ENCODE peak calls at places on chromosomes 16 and 17, in ten cellular contexts. One of them, this sample, is unnamed.
A peak's percentile ranks its signal among the peaks of the same experiment; 100 is the strongest.

GRCh38 chr16:2518823-2519710 is 1.1 kb upstream of the AMDHD2 start:
- DNase-seq in colonic mucosa: no peak
- DNase-seq in left ventricle myocardium inferior: no peak
- DNase-seq in tibial nerve: no peak
- DNase-seq in OCI-LY7: no peak
- DNase-seq in right atrium auricular region: no peak
- DNase-seq in mammary epithelial cell: no peak
- DNase-seq in body of pancreas: no peak
- DNase-seq in foreskin keratinocyte: no peak
- DNase-seq in CD8-positive, alpha-beta T cell: no peak
- DNase-seq in this sample: no peak

GRCh38 chr16:66416981-66417700 is 10.0 kb upstream of the BEAN1 start:
- DNase-seq in colonic mucosa: peak; percentile 12
- DNase-seq in left ventricle myocardium inferior: no peak
- DNase-seq in tibial nerve: no peak
- DNase-seq in OCI-LY7: no peak
- DNase-seq in right atrium auricular region: no peak
- DNase-seq in mammary epithelial cell: peak; percentile 75
- DNase-seq in body of pancreas: no peak
- DNase-seq in foreskin keratinocyte: peak; percentile 79
- DNase-seq in CD8-positive, alpha-beta T cell: no peak
- DNase-seq in this sample: no peak

GRCh38 chr17:40342575-40343058 is 21.9 kb downstream of the GJD3 start:
- DNase-seq in colonic mucosa: peak; percentile 56
- DNase-seq in left ventricle myocardium inferior: no peak
- DNase-seq in tibial nerve: no peak
- DNase-seq in OCI-LY7: no peak
- DNase-seq in right atrium auricular region: no peak
- DNase-seq in mammary epithelial cell: no peak
- DNase-seq in body of pancreas: no peak
- DNase-seq in foreskin keratinocyte: no peak
- DNase-seq in CD8-positive, alpha-beta T cell: peak; percentile 13
- DNase-seq in this sample: no peak

GRCh38 chr16:55552621-55553020 is 13.9 kb upstream of the CAPNS2 start:
- DNase-seq in colonic mucosa: no peak
- DNase-seq in left ventricle myocardium inferior: no peak
- DNase-seq in tibial nerve: no peak
- DNase-seq in OCI-LY7: no peak
- DNase-seq in right atrium auricular region: no peak
- DNase-seq in mammary epithelial cell: peak; percentile 86
- DNase-seq in body of pancreas: no peak
- DNase-seq in foreskin keratinocyte: peak; percentile 92
- DNase-seq in CD8-positive, alpha-beta T cell: no peak
- DNase-seq in this sample: no peak

GRCh38 chr16:5615868-5616642 is 518.5 kb upstream of the EEF2KMT start:
- DNase-seq in colonic mucosa: peak; percentile 59
- DNase-seq in left ventricle myocardium inferior: peak; percentile 25
- DNase-seq in tibial nerve: peak; percentile 18
- DNase-seq in OCI-LY7: peak; percentile 63
- DNase-seq in right atrium auricular region: peak; percentile 60
- DNase-seq in mammary epithelial cell: no peak
- DNase-seq in body of pancreas: peak; percentile 44
- DNase-seq in foreskin keratinocyte: no peak
- DNase-seq in CD8-positive, alpha-beta T cell: no peak
- DNase-seq in this sample: peak; percentile 77

GRCh38 chr17:47279062-47279801 is 25.6 kb downstream of the ITGB3 start:
- DNase-seq in colonic mucosa: no peak
- DNase-seq in left ventricle myocardium inferior: peak; percentile 66
- DNase-seq in tibial nerve: peak; percentile 62
- DNase-seq in OCI-LY7: peak; percentile 77
- DNase-seq in right atrium auricular region: peak; percentile 86
- DNase-seq in mammary epithelial cell: peak; percentile 99
- DNase-seq in body of pancreas: peak; percentile 39
- DNase-seq in foreskin keratinocyte: peak; percentile 85
- DNase-seq in CD8-positive, alpha-beta T cell: no peak
- DNase-seq in this sample: no peak

GRCh38 chr16:50519001-50519400 is 29.2 kb upstream of the NKD1 start:
- DNase-seq in colonic mucosa: no peak
- DNase-seq in left ventricle myocardium inferior: no peak
- DNase-seq in tibial nerve: no peak
- DNase-seq in OCI-LY7: no peak
- DNase-seq in right atrium auricular region: no peak
- DNase-seq in mammary epithelial cell: no peak
- DNase-seq in body of pancreas: no peak
- DNase-seq in foreskin keratinocyte: no peak
- DNase-seq in CD8-positive, alpha-beta T cell: no peak
- DNase-seq in this sample: no peak

GRCh38 chr17:66634193-66634592 is 200.7 kb upstream of the CACNG5 start:
- DNase-seq in colonic mucosa: no peak
- DNase-seq in left ventricle myocardium inferior: no peak
- DNase-seq in tibial nerve: no peak
- DNase-seq in OCI-LY7: no peak
- DNase-seq in right atrium auricular region: no peak
- DNase-seq in mammary epithelial cell: no peak
- DNase-seq in body of pancreas: no peak
- DNase-seq in foreskin keratinocyte: no peak
- DNase-seq in CD8-positive, alpha-beta T cell: no peak
- DNase-seq in this sample: no peak

GRCh38 chr17:28384281-28385036 is 13.0 kb downstream of the SARM1 start:
- DNase-seq in colonic mucosa: peak; percentile 84
- DNase-seq in left ventricle myocardium inferior: peak; percentile 49
- DNase-seq in tibial nerve: no peak
- DNase-seq in OCI-LY7: no peak
- DNase-seq in right atrium auricular region: no peak
- DNase-seq in mammary epithelial cell: no peak
- DNase-seq in body of pancreas: peak; percentile 93
- DNase-seq in foreskin keratinocyte: no peak
- DNase-seq in CD8-positive, alpha-beta T cell: peak; percentile 66
- DNase-seq in this sample: no peak

GRCh38 chr16:88380619-88381018 is 2.1 kb upstream of the ZNF469 start:
- DNase-seq in colonic mucosa: no peak
- DNase-seq in left ventricle myocardium inferior: no peak
- DNase-seq in tibial nerve: no peak
- DNase-seq in OCI-LY7: no peak
- DNase-seq in right atrium auricular region: no peak
- DNase-seq in mammary epithelial cell: no peak
- DNase-seq in body of pancreas: no peak
- DNase-seq in foreskin keratinocyte: no peak
- DNase-seq in CD8-positive, alpha-beta T cell: no peak
- DNase-seq in this sample: no peak

GRCh38 chr16:69827527-69827926 is 65.4 kb downstream of the WWP2 start:
- DNase-seq in colonic mucosa: no peak
- DNase-seq in left ventricle myocardium inferior: no peak
- DNase-seq in tibial nerve: no peak
- DNase-seq in OCI-LY7: no peak
- DNase-seq in right atrium auricular region: no peak
- DNase-seq in mammary epithelial cell: peak; percentile 18
- DNase-seq in body of pancreas: peak; percentile 41
- DNase-seq in foreskin keratinocyte: no peak
- DNase-seq in CD8-positive, alpha-beta T cell: no peak
- DNase-seq in this sample: no peak

GRCh38 chr16:67580202-67580601 is 17.9 kb downstream of the CTCF start:
- DNase-seq in colonic mucosa: no peak
- DNase-seq in left ventricle myocardium inferior: no peak
- DNase-seq in tibial nerve: no peak
- DNase-seq in OCI-LY7: no peak
- DNase-seq in right atrium auricular region: no peak
- DNase-seq in mammary epithelial cell: no peak
- DNase-seq in body of pancreas: no peak
- DNase-seq in foreskin keratinocyte: no peak
- DNase-seq in CD8-positive, alpha-beta T cell: no peak
- DNase-seq in this sample: no peak

GRCh38 chr17:21199856-21200255 is 14.1 kb downstream of the TMEM11 start:
- DNase-seq in colonic mucosa: no peak
- DNase-seq in left ventricle myocardium inferior: no peak
- DNase-seq in tibial nerve: no peak
- DNase-seq in OCI-LY7: no peak
- DNase-seq in right atrium auricular region: no peak
- DNase-seq in mammary epithelial cell: no peak
- DNase-seq in body of pancreas: no peak
- DNase-seq in foreskin keratinocyte: no peak
- DNase-seq in CD8-positive, alpha-beta T cell: no peak
- DNase-seq in this sample: no peak
- H3K4me1 ChIP-seq in colonic mucosa: no peaks in the 10 kb centered on the region
- H3K4me1 ChIP-seq in left ventricle myocardium inferior: peaks cover 70% of the 10 kb centered on the region
- H3K4me1 ChIP-seq in tibial nerve: no peaks in the 10 kb centered on the region
- H3K4me1 ChIP-seq in OCI-LY7: no peaks in the 10 kb centered on the region
- H3K4me1 ChIP-seq in right atrium auricular region: no peaks in the 10 kb centered on the region
- H3K4me1 ChIP-seq in mammary epithelial cell: peaks cover 31% of the 10 kb centered on the region
- H3K4me1 ChIP-seq in body of pancreas: peaks cover 11% of the 10 kb centered on the region
- H3K4me1 ChIP-seq in foreskin keratinocyte: no peaks in the 10 kb centered on the region
- H3K4me1 ChIP-seq in CD8-positive, alpha-beta T cell: no peaks in the 10 kb centered on the region
- H3K4me1 ChIP-seq in this sample: no peaks in the 10 kb centered on the region

DNA sequence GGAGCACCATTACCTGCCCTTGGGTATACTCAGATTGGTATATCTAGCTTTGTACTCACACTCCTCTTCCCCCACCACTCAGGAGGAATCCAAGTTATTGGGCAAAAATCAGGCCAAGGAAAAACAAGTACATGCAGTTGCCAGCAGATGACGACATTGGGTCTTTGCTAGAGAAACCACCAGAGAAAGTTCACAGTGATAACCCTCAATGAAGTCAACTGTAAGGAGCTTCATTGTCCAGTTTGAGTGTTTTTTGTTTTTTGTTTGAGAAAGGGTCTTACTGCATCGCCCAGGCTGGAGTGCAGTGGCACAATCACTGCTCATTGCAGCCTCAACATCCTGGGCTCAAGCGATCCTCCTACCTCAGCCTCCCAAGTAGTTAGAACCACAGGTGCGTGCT is 34.6 kb upstream of the TOX3 start:
- DNase-seq in colonic mucosa: no peak
- DNase-seq in left ventricle myocardium inferior: no peak
- DNase-seq in tibial nerve: no peak
- DNase-seq in OCI-LY7: no peak
- DNase-seq in right atrium auricular region: no peak
- DNase-seq in mammary epithelial cell: no peak
- DNase-seq in body of pancreas: peak; percentile 25
- DNase-seq in foreskin keratinocyte: no peak
- DNase-seq in CD8-positive, alpha-beta T cell: no peak
- DNase-seq in this sample: peak; percentile 58
- TF ChIP-seq CTCF in colonic mucosa: no peak
- TF ChIP-seq CTCF in left ventricle myocardium inferior: no peak
- TF ChIP-seq CTCF in tibial nerve: no peak
- TF ChIP-seq CTCF in OCI-LY7: peak; percentile 37
- TF ChIP-seq CTCF in right atrium auricular region: no peak
- TF ChIP-seq CTCF in mammary epithelial cell: peak; percentile 25
- TF ChIP-seq CTCF in body of pancreas: no peak
- TF ChIP-seq CTCF in foreskin keratinocyte: peak; percentile 11
- TF ChIP-seq CTCF in CD8-positive, alpha-beta T cell: no peak
- TF ChIP-seq CTCF in this sample: peak; percentile 62

DNA sequence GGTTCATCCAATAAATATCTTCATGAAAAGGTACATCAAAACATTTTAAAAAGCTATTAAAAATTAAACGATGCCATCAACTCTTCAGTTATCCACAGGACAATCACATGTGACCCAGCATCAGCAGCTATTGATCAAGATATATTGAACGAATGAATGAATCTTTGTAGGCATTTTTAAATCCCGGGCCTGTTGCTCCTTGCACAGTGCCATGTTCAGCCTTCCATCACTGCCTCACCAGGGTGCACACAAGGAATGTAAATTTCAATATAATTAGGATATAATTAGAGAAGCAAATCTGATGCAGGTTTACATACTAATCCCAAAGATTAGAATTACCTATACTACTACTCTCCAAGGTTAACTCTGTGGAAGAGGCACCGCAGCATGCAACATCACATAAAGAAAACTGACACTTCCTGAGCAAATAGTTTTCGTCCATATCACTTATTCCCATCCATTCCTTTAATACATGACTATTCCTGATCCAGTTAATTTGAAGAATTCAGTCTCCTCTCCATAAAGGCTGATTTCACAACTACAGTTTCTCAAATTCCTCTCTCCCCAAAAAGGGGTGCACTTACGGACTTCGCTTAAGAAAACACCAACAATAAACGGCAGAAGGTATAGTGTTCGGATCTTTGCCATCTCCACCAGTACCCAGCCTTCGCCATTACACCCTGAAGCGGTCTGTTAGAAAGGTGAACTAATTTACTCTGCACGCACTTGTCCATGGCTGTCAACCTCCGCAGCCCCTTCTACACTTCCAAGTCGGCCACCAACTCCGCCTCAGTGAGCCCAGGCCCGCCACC is 938 bp downstream of the NCOR1 start:
- DNase-seq in colonic mucosa: no peak
- DNase-seq in left ventricle myocardium inferior: no peak
- DNase-seq in tibial nerve: no peak
- DNase-seq in OCI-LY7: no peak
- DNase-seq in right atrium auricular region: no peak
- DNase-seq in mammary epithelial cell: peak; percentile 41
- DNase-seq in body of pancreas: no peak
- DNase-seq in foreskin keratinocyte: peak; percentile 37
- DNase-seq in CD8-positive, alpha-beta T cell: no peak
- DNase-seq in this sample: no peak
- H3K4me1 ChIP-seq in colonic mucosa: no peaks in the 10 kb centered on the region
- H3K4me1 ChIP-seq in left ventricle myocardium inferior: peaks cover 67% of the 10 kb centered on the region
- H3K4me1 ChIP-seq in tibial nerve: no peaks in the 10 kb centered on the region
- H3K4me1 ChIP-seq in OCI-LY7: peaks cover 20% of the 10 kb centered on the region
- H3K4me1 ChIP-seq in right atrium auricular region: no peaks in the 10 kb centered on the region
- H3K4me1 ChIP-seq in mammary epithelial cell: peaks cover 11% of the 10 kb centered on the region
- H3K4me1 ChIP-seq in body of pancreas: peaks cover 51% of the 10 kb centered on the region
- H3K4me1 ChIP-seq in foreskin keratinocyte: peaks cover 3% of the 10 kb centered on the region
- H3K4me1 ChIP-seq in CD8-positive, alpha-beta T cell: peaks cover 44% of the 10 kb centered on the region
- H3K4me1 ChIP-seq in this sample: peaks cover 19% of the 10 kb centered on the region

DNA sequence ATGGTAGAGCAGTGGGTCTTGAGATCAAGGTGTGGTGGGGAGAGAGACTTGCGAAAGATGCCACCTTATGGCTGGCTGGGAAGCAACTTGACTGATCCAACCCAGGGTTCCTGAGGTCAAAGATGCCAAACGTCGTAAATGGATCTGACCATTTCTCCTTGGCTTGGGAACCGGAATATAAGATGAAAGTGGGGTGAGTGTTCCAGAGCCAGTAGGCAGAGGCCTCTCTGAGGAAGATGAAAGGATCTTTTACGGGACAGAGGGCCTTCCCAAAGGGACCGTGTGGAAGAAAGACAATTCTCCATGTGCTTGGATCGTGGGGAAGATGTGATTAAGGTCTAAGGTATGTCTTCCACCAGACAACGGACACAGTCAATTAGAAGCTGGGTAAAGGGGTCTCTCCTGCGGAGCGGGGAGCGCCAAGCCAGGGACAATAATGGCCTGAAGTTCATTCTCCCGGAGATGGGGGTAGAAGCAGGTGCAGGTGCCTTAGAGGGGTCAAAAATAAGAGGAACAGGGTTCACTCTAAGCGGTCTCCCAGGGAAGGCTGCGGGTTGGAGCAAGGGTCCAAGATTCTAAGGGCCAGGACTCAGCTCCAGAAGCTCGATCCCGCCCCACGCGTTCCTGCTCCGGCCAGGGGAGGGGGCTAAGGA is 802 bp downstream of the FXR2 start:
- DNase-seq in colonic mucosa: no peak
- DNase-seq in left ventricle myocardium inferior: no peak
- DNase-seq in tibial nerve: no peak
- DNase-seq in OCI-LY7: peak; percentile 30
- DNase-seq in right atrium auricular region: no peak
- DNase-seq in mammary epithelial cell: peak; percentile 37
- DNase-seq in body of pancreas: no peak
- DNase-seq in foreskin keratinocyte: peak; percentile 39
- DNase-seq in CD8-positive, alpha-beta T cell: no peak
- DNase-seq in this sample: no peak
- TF ChIP-seq CTCF in colonic mucosa: no peak
- TF ChIP-seq CTCF in left ventricle myocardium inferior: no peak
- TF ChIP-seq CTCF in tibial nerve: no peak
- TF ChIP-seq CTCF in OCI-LY7: peak; percentile 46
- TF ChIP-seq CTCF in right atrium auricular region: no peak
- TF ChIP-seq CTCF in mammary epithelial cell: no peak
- TF ChIP-seq CTCF in body of pancreas: no peak
- TF ChIP-seq CTCF in foreskin keratinocyte: peak; percentile 20
- TF ChIP-seq CTCF in CD8-positive, alpha-beta T cell: no peak
- TF ChIP-seq CTCF in this sample: no peak

GRCh38 chr16:79173101-79173500 is 427.4 kb downstream of the MAF start:
- DNase-seq in colonic mucosa: no peak
- DNase-seq in left ventricle myocardium inferior: no peak
- DNase-seq in tibial nerve: no peak
- DNase-seq in OCI-LY7: no peak
- DNase-seq in right atrium auricular region: no peak
- DNase-seq in mammary epithelial cell: no peak
- DNase-seq in body of pancreas: no peak
- DNase-seq in foreskin keratinocyte: no peak
- DNase-seq in CD8-positive, alpha-beta T cell: no peak
- DNase-seq in this sample: no peak
- H3K4me1 ChIP-seq in colonic mucosa: no peaks in the 10 kb centered on the region
- H3K4me1 ChIP-seq in left ventricle myocardium inferior: peaks cover 11% of the 10 kb centered on the region
- H3K4me1 ChIP-seq in tibial nerve: no peaks in the 10 kb centered on the region
- H3K4me1 ChIP-seq in OCI-LY7: no peaks in the 10 kb centered on the region
- H3K4me1 ChIP-seq in right atrium auricular region: no peaks in the 10 kb centered on the region
- H3K4me1 ChIP-seq in mammary epithelial cell: no peaks in the 10 kb centered on the region
- H3K4me1 ChIP-seq in body of pancreas: no peaks in the 10 kb centered on the region
- H3K4me1 ChIP-seq in foreskin keratinocyte: no peaks in the 10 kb centered on the region
- H3K4me1 ChIP-seq in CD8-positive, alpha-beta T cell: no peaks in the 10 kb centered on the region
- H3K4me1 ChIP-seq in this sample: no peaks in the 10 kb centered on the region

This sample was measured in A673.